ENCODE peak calls at places on chromosomes 3 and 15, in six cellular contexts. A is NCI-H226; O is ascending aorta; C is psoas muscle; X is stimulated activated CD4-positive, alpha-beta T cell treated with anti-CD3 and anti-CD28 coated beads, Interleukin-12 subunit alpha, Interleukin-12 subunit beta, amount 100 ng/mL, for 24 hours; D is HL-60. K is an unnamed sample.
A peak's percentile ranks its signal among the peaks of the same experiment; 100 is the strongest.

GRCh38 chr3:120497318-120497717 is 46.5 kb upstream of the FSTL1 start:
- DNase-seq in A (peak; percentile 68), O (no peak), C (no peak), X (no peak), D (no peak), K (no peak)

GRCh38 chr3:192212335-192212734 is 515.0 kb downstream of the FGF12 start:
- DNase-seq in A (no peak), O (no peak), C (no peak), X (no peak), D (no peak), K (no peak)

GRCh38 chr3:197364410-197365071 is 66.1 kb upstream of the DLG1 start:
- DNase-seq in A (peak; percentile 57), O (no peak), C (no peak), X (no peak), D (no peak), K (no peak)

GRCh38 chr15:59294961-59295741 is 77.5 kb downstream of the MYO1E start:
- DNase-seq in A (peak; percentile 92), O (no peak), C (no peak), X (no peak), D (no peak), K (no peak)

GRCh38 chr15:80567721-80568157 is 127.4 kb upstream of the ABHD17C start:
- DNase-seq in A (peak; percentile 75), O (no peak), C (no peak), X (no peak), D (no peak), K (peak; percentile 75)

GRCh38 chr15:63052961-63053698 is 10.6 kb downstream of the TPM1 start:
- DNase-seq in A (no peak), O (no peak), C (peak; percentile 81), X (no peak), D (no peak), K (no peak)

GRCh38 chr3:11969986-11970385 is 34.2 kb upstream of the SYN2 start:
- DNase-seq in A (no peak), O (no peak), C (no peak), X (no peak), D (no peak), K (no peak)

GRCh38 chr15:40847225-40847961 is 3.5 kb downstream of the SPINT1 start:
- DNase-seq in A (peak; percentile 55), O (no peak), C (no peak), X (no peak), D (peak; percentile 96), K (peak; percentile 27)

GRCh38 chr15:39976291-39977274 is 42.7 kb downstream of the EIF2AK4 start:
- DNase-seq in A (no peak), O (no peak), C (peak; percentile 76), X (no peak), D (no peak), K (peak; percentile 76)

GRCh38 chr15:67397139-67397538 is 123.8 kb upstream of the C15orf61 start:
- DNase-seq in A (no peak), O (no peak), C (no peak), X (no peak), D (no peak), K (no peak)

GRCh38 chr15:88113909-88114308 is 142.6 kb downstream of the NTRK3 start:
- DNase-seq in A (no peak), O (no peak), C (no peak), X (no peak), D (no peak), K (no peak)

GRCh38 chr15:96142498-96142897 is 188.0 kb upstream of the NR2F2 start:
- DNase-seq in A (no peak), O (no peak), C (no peak), X (no peak), D (no peak), K (no peak)

GRCh38 chr3:182241777-182242556 is 530.2 kb downstream of the SOX2 start:
- DNase-seq in A (no peak), O (no peak), C (peak; percentile 75), X (no peak), D (no peak), K (peak; percentile 84)